ENCODE peak calls at places on chromosome 14, in six cellular contexts. R, S, I, P, Z and W are unnamed samples.

GRCh38 chr14:64614214-64614613 is 64.5 kb downstream of the PPP1R36 start:
- DNase-seq in Z (no peak), R (no peak), I (no peak), P (no peak), S (peak), W (no peak)

GRCh38 chr14:36254020-36254614 is 66.3 kb downstream of the MBIP start:
- DNase-seq in S (no peak), I (no peak), Z (no peak), P (no peak), R (no peak), W (no peak)

GRCh38 chr14:94031880-94032279 is 5.7 kb downstream of the OTUB2 start:
- DNase-seq in P (no peak), Z (no peak), R (peak), I (no peak), S (no peak), W (no peak)

GRCh38 chr14:51501746-51502145 is 150.0 kb upstream of the FRMD6 start:
- DNase-seq in P (no peak), S (no peak), I (no peak), R (no peak), Z (no peak), W (no peak)

GRCh38 chr14:78593949-78594348 is 423.8 kb downstream of the NRXN3 start:
- DNase-seq in I (no peak), P (no peak), S (no peak), Z (no peak), R (no peak), W (no peak)

GRCh38 chr14:71354142-71354541 is 446.9 kb downstream of the PCNX1 start:
- DNase-seq in Z (no peak), S (no peak), R (no peak), P (no peak), I (no peak), W (no peak)

GRCh38 chr14:49861923-49862673 is 9.5 kb upstream of the NEMF start:
- DNase-seq in R (peak), I (peak), S (peak), P (peak), Z (peak), W (peak)

GRCh38 chr14:53167602-53168328 is 14.6 kb upstream of the DDHD1 start:
- DNase-seq in I (no peak), S (no peak), R (no peak), P (no peak), Z (no peak), W (no peak)

GRCh38 chr14:75495399-75495798 is 26.9 kb upstream of the BATF start:
- DNase-seq in S (no peak), Z (no peak), P (no peak), R (no peak), I (no peak), W (no peak)

GRCh38 chr14:75495882-75496281 is 26.4 kb upstream of the BATF start:
- DNase-seq in Z (no peak), S (no peak), I (no peak), R (no peak), P (no peak), W (no peak)

GRCh38 chr14:75493580-75494130 is 28.6 kb upstream of the BATF start:
- DNase-seq in P (no peak), S (no peak), R (no peak), Z (no peak), I (no peak), W (no peak)

GRCh38 chr14:75496755-75497154 is 25.5 kb upstream of the BATF start:
- DNase-seq in P (no peak), I (no peak), Z (no peak), R (no peak), S (no peak), W (no peak)

DNA sequence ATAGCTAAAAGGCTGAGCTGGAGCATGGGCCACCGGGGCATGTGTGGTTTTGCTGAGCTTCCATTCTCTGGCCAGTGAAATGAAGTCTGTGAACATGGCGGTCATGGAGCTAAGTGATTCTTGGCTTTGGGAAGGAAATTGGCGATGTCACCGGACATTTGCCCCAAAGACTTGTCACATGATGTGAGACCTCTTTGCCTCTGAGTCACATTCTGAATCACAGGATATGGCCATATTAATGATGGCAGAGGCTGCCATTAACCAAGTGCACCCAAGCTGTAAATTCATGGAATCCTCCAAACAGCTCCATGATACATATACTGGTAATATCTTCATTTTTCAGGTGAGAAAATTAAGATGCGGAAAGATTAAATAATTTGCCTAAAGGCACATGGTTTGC is 27.4 kb upstream of the BATF start:
- DNase-seq in R (no peak), I (no peak), S (no peak), Z (no peak), P (no peak), W (no peak)
- TF ChIP-seq POLR2AphosphoS5 in R (no peak), I (no peak), S (no peak), Z (no peak), P (no peak), W (no peak)

GRCh38 chr14:77043177-77043983 is 14.9 kb upstream of the IRF2BPL start:
- DNase-seq in P (no peak), S (no peak), R (no peak), I (peak), Z (no peak), W (no peak)
- TF ChIP-seq POLR2AphosphoS5 in P (peak), S (peak), R (peak), I (peak), Z (peak), W (no peak)

GRCh38 chr14:30243157-30243556 is 315.5 kb upstream of the PRKD1 start:
- DNase-seq in Z (no peak), P (no peak), I (no peak), R (no peak), S (no peak), W (no peak)

GRCh38 chr14:30240002-30240401 is 312.4 kb upstream of the PRKD1 start:
- DNase-seq in Z (no peak), S (no peak), P (no peak), I (no peak), R (no peak), W (no peak)

GRCh38 chr14:30238936-30239335 is 311.3 kb upstream of the PRKD1 start:
- DNase-seq in I (no peak), P (no peak), S (no peak), R (no peak), Z (no peak), W (no peak)

GRCh38 chr14:30242742-30243141 is 315.1 kb upstream of the PRKD1 start:
- DNase-seq in I (no peak), S (no peak), R (no peak), Z (no peak), P (no peak), W (no peak)

GRCh38 chr14:30240685-30241084 is 313.0 kb upstream of the PRKD1 start:
- DNase-seq in I (no peak), S (no peak), R (no peak), Z (no peak), P (no peak), W (no peak)
- TF ChIP-seq POLR2AphosphoS5 in I (no peak), S (no peak), R (no peak), Z (no peak), P (no peak), W (no peak)

DNA sequence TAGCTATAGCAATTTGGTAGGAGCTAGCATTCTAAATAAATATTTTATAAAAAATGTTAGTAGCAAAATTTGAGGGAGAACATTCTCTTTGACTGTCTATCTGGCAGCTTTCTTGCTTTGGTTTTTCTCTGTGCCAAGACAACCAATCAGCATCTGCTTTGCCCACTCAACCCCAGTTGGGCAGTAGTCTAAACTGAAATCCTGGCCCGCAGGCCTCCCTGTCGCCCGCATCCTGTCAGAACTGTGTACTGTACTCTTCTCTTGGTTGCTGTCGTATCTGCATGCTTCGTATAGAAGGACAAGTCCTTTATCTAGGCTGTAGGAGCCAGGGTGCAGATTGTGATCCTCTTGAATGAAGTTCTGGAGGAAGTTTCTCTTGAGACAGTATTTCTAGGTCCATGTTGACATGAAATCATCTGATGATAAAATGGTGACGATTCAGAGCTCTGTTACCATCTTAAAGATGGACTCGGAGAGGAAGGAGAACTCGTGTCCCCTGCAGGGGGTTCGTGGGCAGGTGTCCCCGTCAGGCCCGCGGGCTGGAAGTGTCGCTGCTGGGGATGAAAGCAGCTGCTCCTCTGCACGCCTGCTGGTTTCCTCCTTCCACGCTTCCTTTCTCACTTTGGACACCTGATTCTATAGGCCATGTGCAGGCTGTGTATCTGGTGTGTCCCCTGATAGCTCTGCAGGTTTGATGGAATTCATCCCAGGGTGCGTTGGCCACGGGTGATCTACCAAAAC is 34.6 kb downstream of the XRCC3 start:
- DNase-seq in Z (no peak), S (no peak), P (no peak), I (no peak), R (no peak), W (no peak)
- TF ChIP-seq POLR2AphosphoS5 in Z (no peak), S (no peak), P (no peak), I (no peak), R (no peak), W (no peak)

GRCh38 chr14:55316528-55316927 is 45.3 kb downstream of the FBXO34 start:
- DNase-seq in P (no peak), S (no peak), I (no peak), Z (no peak), R (peak), W (no peak)
- TF ChIP-seq POLR2AphosphoS5 in P (no peak), S (no peak), I (no peak), Z (no peak), R (no peak), W (no peak)